ENCODE peak calls at places on chromosomes 12 and 14, in seven cellular contexts. C is HepG2, M is SK-N-SH, W is HCT116, E is K562, Y is GM12878, X is H1. H is an unnamed sample.
A peak's percentile ranks its signal among the peaks of the same experiment; 100 is the strongest.

GRCh38 chr12:14774944-14775651 is 28.2 kb downstream of the WBP11 start:
- DNase-seq in C (no peak), M (peak; percentile 49), W (no peak), E (no peak), Y (no peak), X (no peak), H (no peak)

GRCh38 chr14:93906341-93907329 is 20.5 kb upstream of the FAM181A start:
- DNase-seq in C (peak; percentile 59), M (peak; percentile 77), W (peak; percentile 63), E (peak; percentile 67), Y (no peak), X (peak; percentile 47), H (peak; percentile 51)

GRCh38 chr12:106106129-106106566 is 32.6 kb downstream of the NUAK1 start:
- DNase-seq in C (no peak), M (peak; percentile 36), W (no peak), E (no peak), Y (no peak), X (no peak), H (no peak)

GRCh38 chr12:43806737-43807072 is 588 bp upstream of the TWF1 start:
- DNase-seq in C (no peak), M (peak; percentile 14), W (no peak), E (no peak), Y (no peak), X (no peak), H (no peak)

GRCh38 chr14:101062611-101063010 is 159.1 kb upstream of the RTL1 start:
- DNase-seq in C (no peak), M (no peak), W (no peak), E (no peak), Y (no peak), X (no peak), H (no peak)

GRCh38 chr14:93375673-93376156 is 28.7 kb downstream of the COX8C start:
- DNase-seq in C (no peak), M (no peak), W (no peak), E (no peak), Y (peak; percentile 86), X (no peak), H (no peak)

GRCh38 chr14:91108941-91109611 is 4.8 kb upstream of the DGLUCY start:
- DNase-seq in C (no peak), M (no peak), W (no peak), E (no peak), Y (no peak), X (no peak), H (no peak)

GRCh38 chr12:116155383-116155782 is 122.1 kb downstream of the MED13L start:
- DNase-seq in C (peak; percentile 70), M (no peak), W (no peak), E (no peak), Y (no peak), X (no peak), H (no peak)

GRCh38 chr12:51678086-51678724 is 87.2 kb downstream of the SCN8A start:
- DNase-seq in C (peak; percentile 50), M (peak; percentile 62), W (peak; percentile 34), E (peak; percentile 52), Y (no peak), X (no peak), H (peak; percentile 57)

GRCh38 chr14:70086685-70087379 is 101.9 kb downstream of the SLC8A3 start:
- DNase-seq in C (peak; percentile 14), M (peak; percentile 22), W (peak; percentile 23), E (no peak), Y (no peak), X (no peak), H (peak; percentile 9)

GRCh38 chr12:53788892-53789291 is 37.1 kb upstream of the CISTR start:
- DNase-seq in C (no peak), M (no peak), W (no peak), E (no peak), Y (no peak), X (no peak), H (no peak)

GRCh38 chr12:95417372-95417771 is 56.6 kb upstream of the METAP2 start:
- DNase-seq in C (no peak), M (no peak), W (no peak), E (no peak), Y (no peak), X (no peak), H (no peak)

GRCh38 chr12:125652689-125653088 is 587.5 kb downstream of the AACS start:
- DNase-seq in C (no peak), M (no peak), W (no peak), E (no peak), Y (no peak), X (no peak), H (no peak)

DNA sequence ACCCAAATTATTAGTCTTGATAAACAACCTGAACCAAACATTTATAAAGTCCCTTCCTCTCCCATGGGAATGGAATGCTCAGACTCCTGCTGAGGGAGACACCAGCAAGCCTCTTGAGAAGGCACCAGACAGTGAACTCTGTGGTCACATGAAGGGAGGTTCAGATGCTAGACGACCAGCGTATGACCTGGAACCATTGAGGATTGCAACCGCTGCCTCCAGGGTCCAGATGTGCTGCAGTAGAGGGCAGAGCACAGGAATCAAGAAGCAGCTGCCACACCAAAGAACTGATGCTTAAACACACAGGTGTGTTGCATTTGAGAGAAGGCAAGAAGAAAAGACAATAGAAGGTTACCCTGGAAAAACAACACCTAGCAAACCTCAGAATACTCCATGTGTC is 592.4 kb downstream of the AACS start:
- DNase-seq in C (no peak), M (no peak), W (no peak), E (no peak), Y (no peak), X (no peak), H (no peak)
- TF ChIP-seq YY1 in C (no peak), M (no peak), W (no peak), E (no peak), Y (no peak), X (no peak), H (no peak)

GRCh38 chr12:81759215-81759991 is at the start of gene PPFIA2:
- DNase-seq in C (no peak), M (peak; percentile 60), W (no peak), E (no peak), Y (no peak), X (peak; percentile 29), H (peak; percentile 40)

GRCh38 chr12:81757731-81758325 is 1.3 kb downstream of the PPFIA2 start:
- DNase-seq in C (no peak), M (peak; percentile 3), W (no peak), E (no peak), Y (no peak), X (no peak), H (no peak)

GRCh38 chr12:81758421-81759214 is 532 bp downstream of the PPFIA2 start:
- DNase-seq in C (no peak), M (peak; percentile 75), W (no peak), E (no peak), Y (no peak), X (no peak), H (peak; percentile 16)
- H3K9ac ChIP-seq in C (no peak overlapping the region), M (no peak overlapping the region), W (no peak overlapping the region), E (no peak overlapping the region), Y (no peak overlapping the region), X (no peak overlapping the region), H (peak overlapping the region; percentile 64)

GRCh38 chr12:76719642-76720041 is 44.3 kb upstream of the ZDHHC17 start:
- DNase-seq in C (no peak), M (no peak), W (no peak), E (no peak), Y (no peak), X (no peak), H (no peak)
- TF ChIP-seq YY1 in C (no peak), M (no peak), W (no peak), E (no peak), Y (no peak), X (no peak), H (no peak)

DNA sequence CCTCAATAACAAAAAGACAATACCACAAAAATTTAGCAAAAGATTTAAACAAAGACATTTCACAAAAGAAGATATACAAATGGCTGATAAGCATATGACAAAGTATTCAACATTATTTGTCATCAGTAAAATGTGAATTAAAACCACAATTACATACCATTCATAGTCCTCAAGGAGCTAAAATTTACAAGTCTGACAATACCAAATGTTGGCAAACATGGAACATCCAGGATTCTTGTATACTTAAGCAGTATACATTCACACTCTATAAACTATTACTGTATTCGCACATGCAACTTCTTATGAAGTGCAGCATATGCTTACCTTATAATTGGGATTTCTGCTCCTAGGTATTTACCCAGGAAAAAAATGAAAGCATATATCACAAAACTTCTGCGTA is 49.7 kb upstream of the BDKRB2 start:
- DNase-seq in C (no peak), M (no peak), W (no peak), E (no peak), Y (no peak), X (no peak), H (no peak)
- H3K9ac ChIP-seq in C (no peak overlapping the region), M (no peak overlapping the region), W (no peak overlapping the region), E (no peak overlapping the region), Y (no peak overlapping the region), X (no peak overlapping the region), H (no peak overlapping the region)

DNA sequence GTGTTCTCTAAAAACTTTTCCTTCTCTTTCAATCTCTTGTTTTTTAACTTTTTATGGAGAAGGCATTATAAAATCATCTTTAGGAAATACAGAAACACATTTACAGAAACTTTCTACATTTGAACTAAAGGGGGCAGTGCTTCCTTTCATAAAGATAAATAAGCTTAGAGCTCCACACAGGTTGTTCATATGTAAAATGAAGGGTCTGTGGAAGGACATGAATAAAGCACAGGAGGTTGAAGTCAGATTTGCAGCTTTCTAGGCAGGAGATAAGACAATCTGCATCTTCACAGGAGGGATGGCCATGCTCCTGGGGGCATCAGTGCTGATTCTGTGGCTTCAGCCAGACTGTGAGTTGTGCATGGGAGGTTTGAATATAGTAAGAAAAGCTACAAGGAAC is 426.0 kb downstream of the DAD1 start:
- DNase-seq in C (peak; percentile 43), M (no peak), W (no peak), E (no peak), Y (no peak), X (no peak), H (no peak)
- TF ChIP-seq YY1 in C (no peak), M (no peak), W (no peak), E (no peak), Y (no peak), X (no peak), H (no peak)